ENCODE peak calls at places on chromosomes 3 and 15, in seven cellular contexts. B is upper lobe of right lung, S is fibroblast of mammary gland, L is GM13977, F is cardiac fibroblast, I is AG09319, O is foreskin fibroblast. V is an unnamed sample.

GRCh38 chr15:80581976-80582375 is 113.1 kb upstream of the ABHD17C start:
- DNase-seq in O (peak), F (peak), S (peak), I (no peak), B (no peak), L (no peak), V (peak)

GRCh38 chr3:143329567-143330164 is 210.1 kb downstream of the CHST2 start:
- DNase-seq in O (peak), B (no peak), F (no peak), L (no peak), I (no peak), S (peak), V (no peak)

GRCh38 chr15:68378595-68378994 is 53.4 kb downstream of the ITGA11 start:
- DNase-seq in F (no peak), B (no peak), I (no peak), S (no peak), O (no peak), L (no peak), V (no peak)

GRCh38 chr3:101925564-101925963 is 76.2 kb downstream of the NFKBIZ start:
- DNase-seq in O (no peak), S (no peak), I (no peak), B (no peak), L (no peak), F (no peak), V (peak)

GRCh38 chr3:9934235-9934621 is 594 bp downstream of the CRELD1 start:
- DNase-seq in B (no peak), O (peak), I (no peak), L (no peak), F (no peak), S (peak), V (no peak)

GRCh38 chr3:138356666-138357409 is 8.5 kb downstream of the MRAS start:
- DNase-seq in S (no peak), F (no peak), L (no peak), O (no peak), B (no peak), I (no peak), V (no peak)

GRCh38 chr15:39273805-39274411 is 307.0 kb upstream of the THBS1 start:
- DNase-seq in B (no peak), I (no peak), F (peak), S (no peak), L (no peak), O (no peak), V (peak)

GRCh38 chr15:52343831-52344230 is 48.2 kb upstream of the MYO5C start:
- DNase-seq in S (no peak), L (no peak), F (peak), O (peak), B (no peak), I (no peak), V (no peak)

GRCh38 chr3:83065861-83066260 is 1304.4 kb upstream of the GBE1 start:
- DNase-seq in B (no peak), I (no peak), L (no peak), F (no peak), O (no peak), S (no peak), V (no peak)

GRCh38 chr15:82895983-82896382 is 56.5 kb downstream of the HOMER2 start:
- DNase-seq in F (no peak), O (no peak), S (no peak), I (no peak), L (no peak), B (no peak), V (no peak)

GRCh38 chr15:35445891-35446290 is 100.1 kb downstream of the DPH6 start:
- DNase-seq in I (no peak), B (no peak), O (no peak), L (no peak), F (peak), S (no peak), V (peak)

GRCh38 chr3:145727416-145727930 is 433.5 kb downstream of the PLOD2 start:
- DNase-seq in F (no peak), I (no peak), S (no peak), O (no peak), B (no peak), L (no peak), V (no peak)

GRCh38 chr3:113844622-113845222 is 6.1 kb downstream of the GRAMD1C start:
- DNase-seq in I (no peak), B (no peak), S (peak), L (peak), F (peak), O (no peak), V (peak)

DNA sequence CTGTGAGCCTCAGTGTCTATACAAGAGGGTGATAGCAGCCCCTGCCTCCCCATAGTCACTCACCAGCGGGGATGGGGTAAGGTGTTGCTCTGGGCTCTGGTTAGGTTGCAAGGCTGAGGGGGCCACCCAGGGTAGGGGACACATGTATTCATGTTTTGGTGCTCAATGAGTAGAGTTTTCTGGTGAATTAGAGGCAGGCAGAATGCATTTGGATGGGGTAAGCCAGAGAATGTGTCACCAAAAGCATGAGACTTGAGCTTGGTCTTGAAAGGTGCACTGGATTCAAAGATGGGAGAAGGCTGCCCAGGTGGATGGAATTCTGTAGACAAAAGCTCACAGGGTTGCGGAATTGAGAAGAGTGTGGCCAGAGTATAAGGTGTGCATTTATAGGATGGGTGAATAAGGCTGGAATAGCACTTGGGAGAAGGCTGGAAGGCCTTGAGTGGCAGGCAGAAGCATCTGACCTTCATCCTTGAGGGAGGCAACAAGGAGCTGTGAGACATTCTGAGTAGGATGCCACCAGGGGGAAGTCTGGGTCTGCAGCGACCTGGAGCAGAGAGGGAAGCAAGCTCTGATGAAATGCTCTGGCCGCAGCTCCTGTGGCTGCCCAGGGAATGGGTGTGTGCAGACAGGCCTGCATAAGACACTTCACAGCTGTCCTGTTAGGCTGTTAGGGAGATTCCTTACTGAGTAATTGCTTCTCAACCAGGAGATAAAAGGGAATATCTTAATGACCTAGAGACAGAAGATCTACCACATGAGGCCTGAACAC is 149.6 kb downstream of the CHDH start:
- DNase-seq in S (no peak), L (no peak), I (no peak), B (no peak), F (no peak), O (no peak), V (no peak)
- TF ChIP-seq CTCF in S (no peak), L (no peak), I (peak), B (peak), F (no peak), O (no peak), V (no peak)

GRCh38 chr15:90214553-90215205 is 13.5 kb downstream of the SEMA4B start:
- DNase-seq in I (no peak), O (no peak), F (peak), L (no peak), S (no peak), B (no peak), V (no peak)
- TF ChIP-seq CTCF in I (no peak), O (peak), F (peak), L (peak), S (peak), B (peak), V (peak)

GRCh38 chr3:188152660-188153497 is 1.1 kb upstream of the LPP start:
- DNase-seq in B (peak), L (no peak), S (peak), O (peak), I (peak), F (peak), V (peak)

GRCh38 chr3:188154758-188155574 is 1.0 kb downstream of the LPP start:
- DNase-seq in B (no peak), F (no peak), L (peak), S (peak), O (no peak), I (no peak), V (no peak)

GRCh38 chr3:188156051-188156450 is 2.1 kb downstream of the LPP start:
- DNase-seq in I (no peak), F (no peak), O (no peak), L (no peak), B (no peak), S (no peak), V (no peak)

GRCh38 chr3:188153498-188153948 is 434 bp upstream of the LPP start:
- DNase-seq in O (peak), S (peak), F (peak), B (peak), L (no peak), I (peak), V (peak)

GRCh38 chr3:188153949-188154757 is at the start of gene LPP:
- DNase-seq in B (peak), O (peak), L (peak), S (peak), F (peak), I (peak), V (peak)
- TF ChIP-seq CTCF in B (no peak), O (no peak), L (no peak), S (no peak), F (no peak), I (no peak), V (no peak)

GRCh38 chr3:46102059-46102779 is 74.9 kb upstream of the XCR1 start:
- DNase-seq in I (no peak), S (no peak), O (no peak), B (no peak), L (no peak), F (no peak), V (no peak)
- TF ChIP-seq CTCF in I (no peak), S (no peak), O (no peak), B (no peak), L (peak), F (no peak), V (no peak)

GRCh38 chr15:42581272-42581730 is 5.9 kb downstream of the STARD9 start:
- DNase-seq in F (peak), I (no peak), L (peak), B (peak), O (peak), S (peak), V (peak)
- TF ChIP-seq CTCF in F (no peak), I (no peak), L (peak), B (no peak), O (no peak), S (no peak), V (no peak)

DNA sequence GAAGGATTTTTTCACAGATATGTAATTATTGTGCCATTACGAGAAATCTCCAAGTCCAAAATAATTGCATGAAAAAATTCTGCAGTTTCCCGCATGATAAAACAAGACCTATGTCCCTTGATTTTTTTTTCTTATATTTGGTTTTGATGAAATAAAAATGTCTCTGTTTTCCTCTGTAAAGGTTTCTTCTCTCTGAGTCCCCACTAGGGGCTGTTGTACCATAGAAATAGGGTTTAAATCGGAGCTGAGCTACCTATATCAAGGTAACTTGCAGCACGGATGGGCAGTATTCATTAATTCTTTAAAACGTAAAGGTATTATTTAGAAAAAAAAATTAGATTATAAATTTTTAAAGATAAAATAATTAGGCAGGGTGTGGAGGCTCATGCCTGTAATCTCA is 66.6 kb upstream of the IGF1R start:
- DNase-seq in B (no peak), L (no peak), I (no peak), O (no peak), S (no peak), F (no peak), V (peak)
- TF ChIP-seq CTCF in B (peak), L (no peak), I (no peak), O (peak), S (no peak), F (no peak), V (peak)

GRCh38 chr15:57343018-57343417 is 33.3 kb upstream of the CGNL1 start:
- DNase-seq in B (no peak), I (no peak), F (no peak), O (no peak), S (no peak), L (no peak), V (no peak)

GRCh38 chr15:57348081-57348480 is 28.2 kb upstream of the CGNL1 start:
- DNase-seq in O (no peak), I (no peak), B (no peak), L (no peak), S (no peak), F (no peak), V (no peak)

GRCh38 chr15:57343526-57343925 is 32.8 kb upstream of the CGNL1 start:
- DNase-seq in F (no peak), B (no peak), I (no peak), L (no peak), O (no peak), S (no peak), V (no peak)

GRCh38 chr15:57344282-57344681 is 32.0 kb upstream of the CGNL1 start:
- DNase-seq in L (no peak), S (no peak), I (no peak), B (no peak), O (no peak), F (no peak), V (no peak)

DNA sequence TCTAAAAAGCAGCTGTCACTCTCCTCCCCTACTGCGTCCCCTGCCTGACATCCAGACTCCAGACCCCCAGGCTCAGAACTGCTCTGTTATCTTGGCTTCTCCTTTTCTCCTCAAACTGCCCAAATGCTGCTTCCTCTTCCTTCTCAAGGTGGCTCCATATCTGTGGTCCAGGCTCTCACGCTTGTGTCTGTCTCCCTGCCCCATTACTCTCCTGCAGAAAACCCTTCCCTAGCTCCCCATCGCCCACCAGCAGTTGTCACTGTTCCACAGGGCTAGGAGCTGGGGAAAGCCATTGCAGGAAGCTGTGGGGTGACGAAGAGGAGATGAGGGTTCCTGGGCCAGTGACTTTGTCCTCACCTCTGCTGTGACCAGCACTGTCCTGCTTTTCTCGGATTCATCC is 30.7 kb upstream of the CGNL1 start:
- DNase-seq in S (no peak), I (no peak), O (no peak), B (no peak), F (no peak), L (no peak), V (no peak)
- TF ChIP-seq CTCF in S (no peak), I (peak), O (peak), B (peak), F (peak), L (no peak), V (peak)

DNA sequence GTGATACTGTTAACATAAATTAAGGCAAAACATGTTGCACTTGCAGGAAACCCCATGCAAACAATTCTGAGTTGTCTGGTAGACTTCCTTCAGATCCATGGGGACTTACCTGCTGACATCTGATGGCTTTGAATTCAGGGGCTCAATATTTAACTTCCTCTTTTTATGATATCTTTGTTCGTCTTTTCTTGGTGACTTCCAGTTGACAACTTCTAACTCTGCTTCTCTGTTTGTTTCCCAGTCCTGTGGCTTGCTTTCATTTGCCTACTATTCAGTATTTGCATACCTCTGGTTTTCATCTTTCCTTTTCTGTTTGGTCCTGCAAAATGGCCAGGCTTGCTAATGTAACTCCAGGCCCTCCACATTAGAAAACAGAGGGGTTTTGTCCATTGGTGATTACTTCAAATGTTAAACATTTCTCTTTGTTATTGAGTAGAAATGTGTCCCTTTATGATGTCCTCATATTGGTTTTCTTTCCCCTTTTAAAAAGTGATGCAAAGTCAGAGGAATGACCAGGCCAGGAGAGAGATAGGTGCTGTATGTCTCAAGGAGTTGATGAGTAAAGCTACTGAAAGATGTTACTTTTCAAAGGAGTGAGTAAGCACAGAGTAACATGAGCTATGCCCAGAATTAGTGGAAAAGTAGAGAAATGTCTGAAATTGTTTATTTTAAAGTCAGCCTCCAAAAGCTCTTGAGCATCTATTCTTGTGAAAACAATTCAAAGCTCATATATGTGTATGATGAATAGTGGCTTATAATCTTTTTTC is 335.9 kb downstream of the LPP start:
- DNase-seq in B (no peak), I (no peak), L (peak), O (peak), F (peak), S (peak), V (peak)
- TF ChIP-seq CTCF in B (no peak), I (no peak), L (no peak), O (no peak), F (no peak), S (no peak), V (no peak)